ENCODE peak calls at places on chromosomes 5 and 9, in six cellular contexts. D, L, O, Q, G and Y are unnamed samples.
A peak's percentile ranks its signal among the peaks of the same experiment; 100 is the strongest.

GRCh38 chr5:153372433-153373167 is 117.9 kb upstream of the GRIA1 start:
- DNase-seq in D (no peak), L (no peak), O (no peak), Q (no peak), G (no peak), Y (no peak)

GRCh38 chr9:88267283-88267682 is 121.0 kb upstream of the SPIN1 start:
- DNase-seq in D (no peak), L (no peak), O (no peak), Q (no peak), G (no peak), Y (no peak)

GRCh38 chr9:8822667-8823025 is 1023.1 kb upstream of the DMAC1 start:
- DNase-seq in D (no peak), L (no peak), O (no peak), Q (no peak), G (no peak), Y (no peak)

GRCh38 chr9:122393284-122393983 is 22.6 kb downstream of the PTGS1 start:
- DNase-seq in D (no peak), L (no peak), O (no peak), Q (no peak), G (peak; percentile 19), Y (no peak)

GRCh38 chr9:133948138-133948537 is 44.0 kb downstream of the VAV2 start:
- DNase-seq in D (no peak), L (peak; percentile 56), O (no peak), Q (no peak), G (no peak), Y (no peak)

GRCh38 chr5:172630961-172631360 is 10.1 kb upstream of the NEURL1B start:
- DNase-seq in D (no peak), L (no peak), O (no peak), Q (no peak), G (no peak), Y (no peak)

GRCh38 chr5:149114403-149115312 is 26.6 kb upstream of the ABLIM3 start:
- DNase-seq in D (peak; percentile 87), L (peak; percentile 65), O (peak; percentile 72), Q (peak; percentile 31), G (peak; percentile 67), Y (peak; percentile 61)

GRCh38 chr5:93925321-93925720 is 183.9 kb upstream of the POU5F2 start:
- DNase-seq in D (no peak), L (peak; percentile 23), O (no peak), Q (no peak), G (no peak), Y (no peak)

GRCh38 chr5:164728733-164729132 is 1223.3 kb downstream of the MAT2B start:
- DNase-seq in D (no peak), L (no peak), O (no peak), Q (no peak), G (no peak), Y (no peak)

GRCh38 chr5:137254695-137255094 is 244.4 kb downstream of the SPOCK1 start:
- DNase-seq in D (peak; percentile 52), L (peak; percentile 7), O (no peak), Q (no peak), G (no peak), Y (no peak)

GRCh38 chr9:88303785-88304495 is 84.3 kb upstream of the SPIN1 start:
- DNase-seq in D (no peak), L (peak; percentile 76), O (no peak), Q (no peak), G (no peak), Y (no peak)

GRCh38 chr5:317086-317811 is 4.3 kb upstream of the AHRR start:
- DNase-seq in D (peak; percentile 79), L (peak; percentile 57), O (no peak), Q (peak; percentile 63), G (peak; percentile 76), Y (no peak)

GRCh38 chr5:170642776-170643436 is 139.1 kb downstream of the KCNIP1 start:
- DNase-seq in D (no peak), L (no peak), O (no peak), Q (no peak), G (no peak), Y (no peak)

GRCh38 chr9:90835206-90835605 is 33.6 kb downstream of the SYK start:
- DNase-seq in D (no peak), L (no peak), O (no peak), Q (no peak), G (no peak), Y (no peak)

GRCh38 chr9:18705763-18706372 is 231.9 kb downstream of the ADAMTSL1 start:
- DNase-seq in D (peak; percentile 56), L (peak; percentile 28), O (no peak), Q (no peak), G (no peak), Y (no peak)

DNA sequence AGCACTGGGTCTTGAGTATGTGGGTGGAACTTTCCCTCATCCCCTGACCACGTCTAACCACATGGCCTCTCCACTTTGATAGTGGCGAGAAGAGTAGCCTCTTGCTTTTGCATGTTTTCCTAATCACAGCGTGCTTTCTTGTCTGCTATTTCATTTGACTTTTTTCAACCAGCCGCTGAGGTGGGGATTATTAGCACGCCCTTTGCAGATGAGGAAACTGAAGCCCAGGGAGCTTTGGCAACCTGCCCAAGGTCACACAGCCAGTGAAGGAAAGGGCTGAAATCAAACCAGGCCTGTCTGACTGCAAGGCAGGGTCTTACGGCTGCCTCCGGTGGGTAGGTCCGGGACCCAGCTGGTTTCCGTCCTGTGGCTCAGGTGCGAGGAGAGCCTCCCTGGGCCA is 106.5 kb upstream of the MSX2 start:
- DNase-seq in D (no peak), L (no peak), O (no peak), Q (no peak), G (no peak), Y (no peak)
- TF ChIP-seq CTCF in D (no peak), L (no peak), O (no peak), Q (no peak), G (no peak), Y (no peak)

DNA sequence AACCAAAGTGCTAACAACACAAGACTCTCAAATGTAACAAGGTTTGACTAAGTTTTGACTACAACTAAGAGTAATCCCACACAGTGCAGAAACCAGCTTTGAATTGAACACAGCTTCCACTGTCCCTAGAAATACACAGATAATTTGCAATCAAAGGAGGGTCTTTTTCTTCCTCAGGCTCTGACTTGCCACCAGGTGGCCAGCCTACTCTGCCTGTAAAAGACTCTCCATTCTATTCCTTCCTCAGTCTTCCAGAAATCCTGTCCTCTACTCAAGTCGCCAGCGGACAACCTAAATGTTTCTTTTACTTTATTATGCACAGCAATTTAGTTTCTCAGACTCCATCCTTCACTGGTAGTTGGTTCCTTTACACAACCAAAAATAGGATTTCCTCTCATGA is 32.2 kb upstream of the MCTP1 start:
- DNase-seq in D (no peak), L (no peak), O (no peak), Q (no peak), G (no peak), Y (no peak)
- TF ChIP-seq CTCF in D (no peak), L (no peak), O (no peak), Q (peak; percentile 33), G (no peak), Y (no peak)

GRCh38 chr5:73030531-73030930 is 74.7 kb downstream of the FCHO2 start:
- DNase-seq in D (no peak), L (peak; percentile 43), O (no peak), Q (no peak), G (no peak), Y (no peak)

GRCh38 chr5:73030995-73031394 is 75.2 kb downstream of the FCHO2 start:
- DNase-seq in D (peak; percentile 76), L (peak; percentile 95), O (no peak), Q (peak; percentile 17), G (no peak), Y (no peak)

GRCh38 chr5:73028991-73029540 is 73.2 kb downstream of the FCHO2 start:
- DNase-seq in D (peak; percentile 60), L (peak; percentile 52), O (no peak), Q (no peak), G (no peak), Y (no peak)

GRCh38 chr5:73027816-73028215 is 72.0 kb downstream of the FCHO2 start:
- DNase-seq in D (no peak), L (no peak), O (no peak), Q (no peak), G (no peak), Y (no peak)

DNA sequence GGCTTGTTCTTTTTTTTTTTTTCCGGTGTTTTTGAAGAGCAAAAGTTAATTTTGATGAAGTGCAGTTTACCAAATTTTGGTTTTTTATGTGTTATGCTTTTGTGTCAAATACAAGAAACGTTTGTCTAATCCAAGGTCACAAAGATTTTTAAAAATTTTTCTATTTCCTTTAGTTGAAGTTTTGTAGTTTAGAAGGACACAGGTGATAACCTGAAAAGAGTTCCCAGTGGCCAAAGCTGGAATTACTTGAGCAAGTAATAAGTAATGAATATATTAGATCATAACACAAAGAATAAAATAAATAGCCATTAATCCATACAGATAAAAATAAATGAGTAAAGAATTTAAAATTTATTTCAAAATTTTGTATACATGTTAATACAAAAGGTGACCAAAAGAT is 71.5 kb downstream of the FCHO2 start:
- DNase-seq in D (no peak), L (no peak), O (no peak), Q (no peak), G (no peak), Y (no peak)
- TF ChIP-seq CTCF in D (no peak), L (peak; percentile 13), O (no peak), Q (peak; percentile 49), G (peak; percentile 67), Y (no peak)

GRCh38 chr5:141477169-141477568 is 1.4 kb downstream of the PCDHGC3 start:
- DNase-seq in D (no peak), L (no peak), O (no peak), Q (no peak), G (no peak), Y (no peak)

GRCh38 chr5:141479776-141480175 is 4.0 kb downstream of the PCDHGC3 start:
- DNase-seq in D (peak; percentile 64), L (no peak), O (no peak), Q (no peak), G (no peak), Y (no peak)

GRCh38 chr5:141477815-141478214 is 2.0 kb downstream of the PCDHGC3 start:
- DNase-seq in D (no peak), L (no peak), O (no peak), Q (no peak), G (no peak), Y (no peak)

GRCh38 chr5:141476132-141476909 is 555 bp downstream of the PCDHGC3 start:
- DNase-seq in D (peak; percentile 82), L (peak; percentile 85), O (no peak), Q (no peak), G (peak; percentile 65), Y (peak; percentile 64)

DNA sequence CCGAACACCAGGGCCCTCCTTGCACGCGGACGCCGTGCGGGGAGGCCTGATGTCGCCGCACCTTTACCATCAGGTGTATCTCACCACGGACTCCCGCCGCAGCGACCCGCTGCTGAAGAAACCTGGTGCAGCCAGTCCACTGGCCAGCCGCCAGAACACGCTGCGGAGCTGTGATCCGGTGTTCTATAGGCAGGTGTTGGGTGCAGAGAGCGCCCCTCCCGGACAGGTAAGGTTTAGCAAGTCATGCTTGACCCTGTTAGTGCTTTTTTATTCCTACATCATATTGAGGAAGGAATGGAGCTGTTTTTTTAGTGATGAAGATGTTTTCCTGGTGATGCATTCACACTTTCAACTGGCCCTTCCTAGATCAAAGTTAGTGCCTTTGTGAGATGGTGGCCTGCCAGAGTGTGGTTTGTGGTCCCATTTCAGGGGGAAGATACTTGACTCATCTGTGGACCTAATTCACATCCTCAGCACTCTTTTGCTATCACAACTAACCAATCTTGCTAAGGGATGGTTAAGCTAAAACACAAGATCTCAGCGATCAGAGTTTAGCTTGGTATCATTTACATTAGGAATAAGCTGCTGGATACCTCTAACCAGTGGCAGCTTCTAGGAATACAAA is 2.7 kb downstream of the PCDHGC3 start:
- DNase-seq in D (no peak), L (peak; percentile 50), O (no peak), Q (no peak), G (no peak), Y (no peak)
- TF ChIP-seq CTCF in D (peak; percentile 34), L (peak; percentile 32), O (no peak), Q (peak; percentile 60), G (peak; percentile 30), Y (peak; percentile 29)